ENCODE peak calls at places on chromosome 4, in five cellular contexts. One of them, this sample, is unnamed. For H3K4me1, the result is how much of the 10 kb centered on the place peaks cover.

GRCh38 chr4:75876218-75876617 is 26.0 kb downstream of the PPEF2 start:
- DNase-seq in HepG2: no peak
- DNase-seq in K562: no peak
- DNase-seq in GM12878: no peak
- DNase-seq in GM23338: peak
- DNase-seq in this sample: no peak

GRCh38 chr4:118268780-118269179 is 84.0 kb downstream of the PRSS12 start:
- DNase-seq in HepG2: no peak
- DNase-seq in K562: no peak
- DNase-seq in GM12878: no peak
- DNase-seq in GM23338: no peak
- DNase-seq in this sample: no peak

GRCh38 chr4:86338989-86339388 is 20.9 kb downstream of the MAPK10 start:
- DNase-seq in GM23338: no peak
- DNase-seq in GM12878: no peak
- DNase-seq in HepG2: no peak
- DNase-seq in K562: no peak
- DNase-seq in this sample: peak

GRCh38 chr4:128416921-128417320 is 129.3 kb upstream of the PGRMC2 start:
- DNase-seq in GM23338: no peak
- DNase-seq in K562: no peak
- DNase-seq in HepG2: no peak
- DNase-seq in GM12878: no peak
- DNase-seq in this sample: no peak

GRCh38 chr4:872241-872981 is 46.5 kb upstream of the CPLX1 start:
- DNase-seq in GM23338: no peak
- DNase-seq in GM12878: no peak
- DNase-seq in K562: no peak
- DNase-seq in HepG2: no peak
- DNase-seq in this sample: no peak

GRCh38 chr4:176207839-176208238 is 12.5 kb upstream of the SPATA4 start:
- DNase-seq in GM23338: no peak
- DNase-seq in GM12878: no peak
- DNase-seq in K562: no peak
- DNase-seq in HepG2: no peak
- DNase-seq in this sample: no peak

GRCh38 chr4:145880355-145880960 is 58.2 kb downstream of the ZNF827 start:
- DNase-seq in GM12878: no peak
- DNase-seq in K562: no peak
- DNase-seq in HepG2: no peak
- DNase-seq in GM23338: no peak
- DNase-seq in this sample: no peak

GRCh38 chr4:189981970-189982369 is 41.3 kb downstream of the FRG1 start:
- DNase-seq in GM23338: no peak
- DNase-seq in HepG2: no peak
- DNase-seq in GM12878: no peak
- DNase-seq in K562: no peak
- DNase-seq in this sample: no peak

GRCh38 chr4:111330786-111331185 is 707.9 kb upstream of the PITX2 start:
- DNase-seq in HepG2: no peak
- DNase-seq in GM23338: no peak
- DNase-seq in K562: no peak
- DNase-seq in GM12878: no peak
- DNase-seq in this sample: no peak

GRCh38 chr4:138175337-138175794 is 66.8 kb downstream of the SLC7A11 start:
- DNase-seq in K562: no peak
- DNase-seq in HepG2: no peak
- DNase-seq in GM12878: no peak
- DNase-seq in GM23338: no peak
- DNase-seq in this sample: no peak

GRCh38 chr4:9765091-9765490 is 16.3 kb upstream of the DRD5 start:
- DNase-seq in K562: peak
- DNase-seq in GM12878: no peak
- DNase-seq in GM23338: peak
- DNase-seq in HepG2: peak
- DNase-seq in this sample: no peak

GRCh38 chr4:2249526-2249991 is 7.6 kb upstream of the HAUS3 start:
- DNase-seq in K562: no peak
- DNase-seq in GM23338: no peak
- DNase-seq in GM12878: no peak
- DNase-seq in HepG2: no peak
- DNase-seq in this sample: no peak

GRCh38 chr4:19693949-19694597 is 557.6 kb upstream of the SLIT2 start:
- DNase-seq in HepG2: no peak
- DNase-seq in GM23338: peak
- DNase-seq in K562: no peak
- DNase-seq in GM12878: no peak
- DNase-seq in this sample: no peak

GRCh38 chr4:118281611-118282442 is 71.0 kb downstream of the PRSS12 start:
- DNase-seq in K562: peak
- DNase-seq in GM23338: no peak
- DNase-seq in HepG2: peak
- DNase-seq in GM12878: no peak
- DNase-seq in this sample: no peak

GRCh38 chr4:76694056-76694455 is 203.9 kb downstream of the SOWAHB start:
- DNase-seq in GM12878: no peak
- DNase-seq in GM23338: no peak
- DNase-seq in K562: no peak
- DNase-seq in HepG2: no peak
- DNase-seq in this sample: no peak

GRCh38 chr4:73904491-73904890 is 35.3 kb downstream of the CXCL1 start:
- DNase-seq in K562: peak
- DNase-seq in GM23338: no peak
- DNase-seq in GM12878: no peak
- DNase-seq in HepG2: no peak
- DNase-seq in this sample: no peak

DNA sequence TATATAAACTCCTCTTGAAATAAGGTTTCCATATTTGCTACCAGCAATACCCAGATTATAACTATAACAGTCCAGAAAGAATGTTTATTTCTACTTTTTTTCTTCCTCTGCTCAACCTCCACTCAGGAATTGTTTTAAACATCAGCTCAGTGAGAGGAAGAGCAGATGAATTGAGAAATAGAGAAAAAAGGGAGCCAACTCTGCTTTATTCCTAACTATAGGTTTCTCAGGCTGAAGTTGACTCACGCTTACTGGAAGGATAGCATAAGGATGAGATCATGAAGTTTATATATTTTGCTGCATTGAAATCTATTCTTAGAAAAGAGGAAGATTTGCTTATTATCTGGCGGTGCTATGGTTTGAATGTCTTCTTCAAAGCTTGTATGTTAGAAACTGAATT is 1673.5 kb upstream of the PCDH7 start:
- DNase-seq in HepG2: no peak
- DNase-seq in K562: no peak
- DNase-seq in GM23338: no peak
- DNase-seq in GM12878: no peak
- DNase-seq in this sample: no peak
- TF ChIP-seq JUNB in HepG2: no peak
- TF ChIP-seq JUNB in K562: no peak
- TF ChIP-seq JUNB in GM23338: no peak
- TF ChIP-seq JUNB in GM12878: no peak
- TF ChIP-seq JUNB in this sample: no peak

GRCh38 chr4:38678078-38678477 is 14.1 kb downstream of the KLF3 start:
- DNase-seq in HepG2: no peak
- DNase-seq in GM12878: no peak
- DNase-seq in GM23338: no peak
- DNase-seq in K562: no peak
- DNase-seq in this sample: no peak
- H3K4me1 ChIP-seq in HepG2: under half
- H3K4me1 ChIP-seq in GM12878: under half
- H3K4me1 ChIP-seq in GM23338: under half
- H3K4me1 ChIP-seq in K562: under half
- H3K4me1 ChIP-seq in this sample: under half

DNA sequence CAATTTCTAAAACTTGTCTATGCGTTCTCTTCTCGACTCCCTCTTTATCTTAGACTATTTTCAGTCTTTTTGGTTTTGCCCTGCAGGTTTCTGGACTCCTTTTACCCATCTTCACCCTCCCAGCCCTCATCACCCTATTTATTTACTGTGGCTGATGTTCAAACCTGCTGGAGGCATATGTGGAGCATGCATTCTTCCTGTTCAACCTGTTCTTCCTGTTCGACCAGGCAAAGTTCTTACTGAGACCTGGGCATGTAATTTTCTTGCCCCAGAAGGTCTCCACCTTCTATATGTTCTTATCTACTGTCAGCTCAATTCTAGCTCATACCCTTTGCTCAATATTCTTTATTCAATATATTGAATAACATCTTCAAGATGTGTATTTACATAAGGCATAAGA is 69.4 kb upstream of the AGA start:
- DNase-seq in HepG2: no peak
- DNase-seq in GM12878: no peak
- DNase-seq in GM23338: no peak
- DNase-seq in K562: no peak
- DNase-seq in this sample: no peak
- TF ChIP-seq JUNB in HepG2: no peak
- TF ChIP-seq JUNB in GM12878: no peak
- TF ChIP-seq JUNB in GM23338: no peak
- TF ChIP-seq JUNB in K562: no peak
- TF ChIP-seq JUNB in this sample: no peak

DNA sequence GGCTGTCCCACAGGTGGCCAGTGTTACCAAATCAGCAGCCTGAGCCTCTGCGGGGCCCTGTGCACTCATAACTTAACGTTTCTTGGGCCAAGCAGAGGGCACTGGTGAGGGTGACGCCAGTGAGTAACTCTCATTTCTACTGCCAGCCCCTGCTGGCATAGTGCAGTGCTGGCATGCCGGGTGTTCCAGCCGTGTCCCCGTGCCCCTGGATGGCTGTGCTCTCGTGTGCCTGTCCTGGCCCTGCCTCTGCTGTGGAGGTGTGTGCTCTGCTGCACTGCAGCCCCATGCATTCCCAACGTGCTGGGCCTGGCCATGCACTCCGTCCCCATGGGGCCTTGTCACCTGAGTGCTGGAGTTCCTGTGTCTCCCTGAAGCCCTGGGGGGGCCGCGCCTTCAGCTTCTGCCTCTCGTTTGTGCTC is 14.7 kb downstream of the TBC1D14 start:
- DNase-seq in HepG2: no peak
- DNase-seq in GM12878: no peak
- DNase-seq in GM23338: no peak
- DNase-seq in K562: no peak
- DNase-seq in this sample: no peak
- H3K4me1 ChIP-seq in HepG2: half or more
- H3K4me1 ChIP-seq in GM12878: under half
- H3K4me1 ChIP-seq in GM23338: under half
- H3K4me1 ChIP-seq in K562: under half
- H3K4me1 ChIP-seq in this sample: under half

GRCh38 chr4:26031704-26032103 is 117.7 kb downstream of the SMIM20 start:
- DNase-seq in GM23338: no peak
- DNase-seq in GM12878: no peak
- DNase-seq in K562: no peak
- DNase-seq in HepG2: peak
- DNase-seq in this sample: no peak

GRCh38 chr4:26032572-26033320 is 118.7 kb downstream of the SMIM20 start:
- DNase-seq in GM23338: no peak
- DNase-seq in GM12878: no peak
- DNase-seq in K562: no peak
- DNase-seq in HepG2: peak
- DNase-seq in this sample: no peak

GRCh38 chr4:26032142-26032541 is 118.1 kb downstream of the SMIM20 start:
- DNase-seq in K562: no peak
- DNase-seq in HepG2: no peak
- DNase-seq in GM12878: no peak
- DNase-seq in GM23338: no peak
- DNase-seq in this sample: no peak

GRCh38 chr4:26033389-26033788 is 119.4 kb downstream of the SMIM20 start:
- DNase-seq in GM12878: no peak
- DNase-seq in K562: no peak
- DNase-seq in GM23338: no peak
- DNase-seq in HepG2: no peak
- DNase-seq in this sample: no peak

GRCh38 chr4:26034849-26035248 is 120.8 kb downstream of the SMIM20 start:
- DNase-seq in GM12878: no peak
- DNase-seq in K562: no peak
- DNase-seq in GM23338: no peak
- DNase-seq in HepG2: no peak
- DNase-seq in this sample: no peak
- TF ChIP-seq JUNB in GM12878: no peak
- TF ChIP-seq JUNB in K562: no peak
- TF ChIP-seq JUNB in GM23338: no peak
- TF ChIP-seq JUNB in HepG2: no peak
- TF ChIP-seq JUNB in this sample: no peak

GRCh38 chr4:158801677-158802076 is 32.9 kb downstream of the FNIP2 start:
- DNase-seq in GM23338: no peak
- DNase-seq in HepG2: no peak
- DNase-seq in GM12878: no peak
- DNase-seq in K562: no peak
- DNase-seq in this sample: no peak
- H3K4me1 ChIP-seq in GM23338: under half
- H3K4me1 ChIP-seq in HepG2: half or more
- H3K4me1 ChIP-seq in GM12878: under half
- H3K4me1 ChIP-seq in K562: under half
- H3K4me1 ChIP-seq in this sample: under half

DNA sequence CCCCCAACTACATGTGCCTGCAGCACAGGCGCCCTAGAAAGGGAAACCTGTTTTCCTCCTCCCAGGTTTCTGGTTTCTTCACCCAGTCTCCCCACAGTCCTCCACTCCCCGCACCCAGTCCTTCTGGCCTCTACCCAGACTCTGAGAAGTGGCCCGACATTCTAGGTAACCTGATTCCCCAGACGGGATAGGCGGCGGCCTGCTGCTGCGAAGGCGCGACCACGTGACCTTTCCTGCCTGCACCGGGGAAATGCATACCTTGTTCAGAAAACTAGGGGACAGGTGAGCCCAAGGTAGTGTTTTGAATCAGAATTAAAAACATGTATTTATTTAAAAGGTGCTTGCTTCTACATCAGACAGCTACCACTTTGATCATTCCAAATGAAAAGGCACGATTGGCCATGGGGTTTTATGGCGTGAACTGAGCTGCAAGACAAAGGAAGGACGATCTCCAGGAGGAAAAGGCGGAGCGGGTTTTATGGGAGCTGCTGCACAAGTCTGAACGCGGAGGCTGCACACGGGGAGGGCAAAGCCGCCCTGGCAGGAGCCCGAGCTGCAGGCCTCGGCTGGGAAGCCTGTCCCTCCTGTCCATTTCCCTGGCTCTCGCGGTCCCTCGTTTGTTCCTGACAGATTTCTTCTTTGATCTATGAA is 150.7 kb downstream of the SPRY1 start:
- DNase-seq in HepG2: no peak
- DNase-seq in GM23338: peak
- DNase-seq in K562: peak
- DNase-seq in GM12878: no peak
- DNase-seq in this sample: no peak
- TF ChIP-seq JUNB in HepG2: no peak
- TF ChIP-seq JUNB in GM23338: no peak
- TF ChIP-seq JUNB in K562: no peak
- TF ChIP-seq JUNB in GM12878: no peak
- TF ChIP-seq JUNB in this sample: no peak

This sample was measured in A549.